ENCODE peak calls at places on chromosomes 16 and 17, in seven cellular contexts. D, S, F, V, M, P and T are unnamed samples.

GRCh38 chr17:43714338-43715149 is 44.0 kb downstream of the SOST start:
- DNase-seq in V (no peak), S (peak; percentile 14), P (no peak), F (no peak), M (no peak), D (no peak), T (no peak)

GRCh38 chr16:72255785-72256184 is 83.8 kb upstream of the PMFBP1 start:
- DNase-seq in P (no peak), V (no peak), D (no peak), S (no peak), F (no peak), M (no peak), T (no peak)

GRCh38 chr16:3640632-3641501 is 13.6 kb upstream of the DNASE1 start:
- DNase-seq in P (no peak), F (no peak), D (no peak), M (no peak), S (no peak), V (no peak), T (no peak)

GRCh38 chr16:16110111-16110490 is 113.2 kb downstream of the ABCC6 start:
- DNase-seq in F (no peak), D (no peak), V (no peak), M (no peak), P (no peak), S (no peak), T (no peak)

GRCh38 chr16:51636913-51637743 is 486.1 kb upstream of the SALL1 start:
- DNase-seq in M (peak; percentile 48), F (peak; percentile 20), D (no peak), S (no peak), P (no peak), V (no peak), T (no peak)

GRCh38 chr17:2137342-2138098 is 82.6 kb downstream of the HIC1 start:
- DNase-seq in D (no peak), V (no peak), F (peak; percentile 69), P (peak; percentile 72), S (no peak), M (no peak), T (no peak)

GRCh38 chr16:85929259-85929704 is 30.3 kb downstream of the IRF8 start:
- DNase-seq in F (no peak), P (no peak), D (no peak), M (no peak), S (no peak), V (no peak), T (no peak)

GRCh38 chr16:10332301-10332700 is 53.6 kb upstream of the ATF7IP2 start:
- DNase-seq in S (no peak), P (no peak), M (no peak), V (no peak), D (no peak), F (no peak), T (no peak)

GRCh38 chr17:42240201-42240600 is 36.0 kb downstream of the STAT5B start:
- DNase-seq in F (peak; percentile 32), D (no peak), V (no peak), P (no peak), M (no peak), S (no peak), T (no peak)

GRCh38 chr17:70447588-70447987 is 278.3 kb downstream of the KCNJ2 start:
- DNase-seq in F (no peak), M (no peak), S (no peak), D (peak; percentile 1), V (no peak), P (no peak), T (no peak)

GRCh38 chr17:48244121-48244711 is 136.7 kb downstream of the SNX11 start:
- DNase-seq in V (no peak), S (peak; percentile 88), P (no peak), M (no peak), D (no peak), F (peak; percentile 59), T (no peak)

GRCh38 chr17:43353364-43353763 is 45.4 kb upstream of the ARL4D start:
- DNase-seq in M (no peak), F (no peak), V (no peak), P (no peak), S (no peak), D (peak; percentile 96), T (no peak)

GRCh38 chr16:66670691-66671090 is 25.9 kb downstream of the CMTM4 start:
- DNase-seq in V (no peak), S (no peak), P (no peak), M (no peak), F (no peak), D (no peak), T (no peak)

GRCh38 chr16:68246121-68246520 is 948 bp downstream of the PLA2G15 start:
- DNase-seq in M (no peak), D (no peak), P (no peak), V (no peak), S (no peak), F (no peak), T (no peak)

GRCh38 chr16:88314991-88315542 is 67.7 kb upstream of the ZNF469 start:
- DNase-seq in S (no peak), F (no peak), M (no peak), P (no peak), V (no peak), D (no peak), T (peak; percentile 47)

GRCh38 chr17:73562896-73563295 is 81.3 kb downstream of the SDK2 start:
- DNase-seq in M (no peak), V (no peak), P (no peak), D (no peak), F (no peak), S (no peak), T (no peak)

GRCh38 chr16:75483222-75483621 is 12.0 kb downstream of the CHST6 start:
- DNase-seq in P (no peak), M (no peak), S (no peak), F (no peak), V (no peak), D (no peak), T (no peak)

GRCh38 chr17:74800531-74800930 is 24.4 kb upstream of the NAT9 start:
- DNase-seq in V (no peak), P (no peak), F (no peak), D (no peak), S (no peak), M (no peak), T (no peak)

GRCh38 chr16:80824623-80825364 is 20.4 kb upstream of the CDYL2 start:
- DNase-seq in F (peak; percentile 81), V (peak; percentile 1), S (peak; percentile 79), D (peak; percentile 15), P (no peak), M (no peak), T (no peak)

GRCh38 chr17:44385287-44386181 is 3.9 kb downstream of the ITGA2B start:
- DNase-seq in V (peak; percentile 47), P (peak; percentile 98), S (peak; percentile 79), M (peak; percentile 82), F (peak; percentile 80), D (peak; percentile 53), T (peak; percentile 89)

GRCh38 chr16:11462036-11462435 is 116.8 kb downstream of the RMI2 start:
- DNase-seq in P (no peak), M (no peak), V (no peak), F (no peak), S (no peak), D (no peak), T (no peak)

GRCh38 chr17:12958786-12959185 is 59.0 kb downstream of the ELAC2 start:
- DNase-seq in D (no peak), M (no peak), S (no peak), F (peak; percentile 3), P (no peak), V (no peak), T (no peak)

GRCh38 chr16:68267612-68268405 is 3.5 kb downstream of the SLC7A6 start:
- DNase-seq in D (peak; percentile 87), M (peak; percentile 62), F (no peak), S (no peak), P (no peak), V (no peak), T (no peak)

GRCh38 chr16:70018254-70018653 is 67.1 kb downstream of the CLEC18A start:
- DNase-seq in F (peak; percentile 15), M (peak; percentile 41), S (peak; percentile 29), D (no peak), V (no peak), P (no peak), T (no peak)

GRCh38 chr16:75116081-75116910 is at the start of gene LDHD:
- DNase-seq in F (peak; percentile 61), S (peak; percentile 37), M (no peak), V (no peak), D (no peak), P (peak; percentile 70), T (peak; percentile 91)

GRCh38 chr17:78154903-78155811 is 9.0 kb downstream of the C17orf99 start:
- DNase-seq in P (no peak), S (no peak), F (no peak), D (no peak), M (no peak), V (no peak), T (no peak)

GRCh38 chr16:29009050-29009837 is 24.4 kb downstream of the LAT start:
- DNase-seq in S (no peak), P (no peak), D (no peak), V (no peak), F (no peak), M (no peak), T (no peak)

GRCh38 chr16:86994215-86994614 is 323.0 kb downstream of the C16orf95 start:
- DNase-seq in S (no peak), D (no peak), M (no peak), P (no peak), F (no peak), V (no peak), T (no peak)

GRCh38 chr16:4261557-4262172 is 11.2 kb downstream of the TFAP4 start:
- DNase-seq in M (peak; percentile 71), P (peak; percentile 89), D (peak; percentile 30), V (no peak), F (peak; percentile 36), S (peak; percentile 14), T (no peak)

GRCh38 chr16:58481931-58482330 is 18.0 kb upstream of the NDRG4 start:
- DNase-seq in M (no peak), S (no peak), D (no peak), P (no peak), F (no peak), V (no peak), T (no peak)